ENCODE peak calls at places on chromosomes 13 and 19, in four cellular contexts. D, Q, S and T are unnamed samples. For H3K4me1 and H3K27me3, the result is how much of the 10 kb centered on the place peaks cover.

GRCh38 chr19:28582807-28583206 is 630.1 kb downstream of the UQCRFS1 start:
- DNase-seq in D (no peak), Q (no peak), S (no peak), T (no peak)

GRCh38 chr19:30406220-30406944 is 34.2 kb downstream of the ZNF536 start:
- DNase-seq in D (no peak), Q (no peak), S (no peak), T (no peak)

GRCh38 chr13:94988654-94989053 is 276.3 kb upstream of the SOX21 start:
- DNase-seq in D (no peak), Q (no peak), S (peak), T (no peak)

GRCh38 chr13:27968316-27969072 is 621 bp downstream of the CDX2 start:
- DNase-seq in D (no peak), Q (no peak), S (no peak), T (no peak)

GRCh38 chr19:7921302-7921954 is 1.3 kb downstream of the SNAPC2 start:
- DNase-seq in D (no peak), Q (no peak), S (no peak), T (no peak)

GRCh38 chr19:35207391-35207871 is 21.1 kb downstream of the FAM187B start:
- DNase-seq in D (no peak), Q (peak), S (no peak), T (peak)

GRCh38 chr19:49362048-49362925 is at the start of gene TEAD2:
- DNase-seq in D (peak), Q (peak), S (no peak), T (no peak)

GRCh38 chr19:10625003-10625761 is at the start of gene SLC44A2:
- DNase-seq in D (no peak), Q (no peak), S (peak), T (no peak)

GRCh38 chr19:3125900-3126524 is 9.8 kb upstream of the GNA15 start:
- DNase-seq in D (peak), Q (peak), S (peak), T (peak)

GRCh38 chr13:98143601-98144500 is 957 bp downstream of the FARP1 start:
- DNase-seq in D (no peak), Q (no peak), S (no peak), T (no peak)

GRCh38 chr19:5215431-5215830 is 125.2 kb downstream of the PTPRS start:
- DNase-seq in D (no peak), Q (no peak), S (no peak), T (no peak)

GRCh38 chr13:33931397-33931987 is 113.5 kb downstream of the RFC3 start:
- DNase-seq in D (no peak), Q (no peak), S (peak), T (no peak)

GRCh38 chr19:47032171-47032811 is 12.7 kb downstream of the NPAS1 start:
- DNase-seq in D (peak), Q (peak), S (peak), T (peak)

GRCh38 chr19:38003427-38004099 is 96.6 kb downstream of the SIPA1L3 start:
- DNase-seq in D (peak), Q (no peak), S (no peak), T (no peak)

GRCh38 chr13:54185785-54186184 is 1157.2 kb downstream of the OLFM4 start:
- DNase-seq in D (no peak), Q (no peak), S (no peak), T (no peak)

GRCh38 chr19:16940626-16941025 is 51.8 kb downstream of the F2RL3 start:
- DNase-seq in D (no peak), Q (no peak), S (no peak), T (no peak)

GRCh38 chr19:45804140-45804958 is 10.8 kb downstream of the RSPH6A start:
- DNase-seq in D (no peak), Q (no peak), S (no peak), T (no peak)

GRCh38 chr13:84651288-84651687 is 769.0 kb upstream of the SLITRK1 start:
- DNase-seq in D (no peak), Q (no peak), S (no peak), T (no peak)

GRCh38 chr19:1101337-1101698 is 2.5 kb upstream of the GPX4 start:
- DNase-seq in D (no peak), Q (no peak), S (no peak), T (no peak)

GRCh38 chr19:15663245-15663644 is 9.6 kb upstream of the CYP4F12 start:
- DNase-seq in D (no peak), Q (no peak), S (no peak), T (no peak)

GRCh38 chr13:101473458-101473857 is 21.0 kb downstream of the ITGBL1 start:
- DNase-seq in D (no peak), Q (no peak), S (no peak), T (no peak)

GRCh38 chr13:51066091-51066831 is 44.8 kb downstream of the C13orf42 start:
- DNase-seq in D (no peak), Q (no peak), S (no peak), T (no peak)

GRCh38 chr13:59566544-59566943 is 597.2 kb downstream of the DIAPH3 start:
- DNase-seq in D (no peak), Q (no peak), S (no peak), T (no peak)

GRCh38 chr13:59568306-59568705 is 595.4 kb downstream of the DIAPH3 start:
- DNase-seq in D (no peak), Q (no peak), S (no peak), T (no peak)

DNA sequence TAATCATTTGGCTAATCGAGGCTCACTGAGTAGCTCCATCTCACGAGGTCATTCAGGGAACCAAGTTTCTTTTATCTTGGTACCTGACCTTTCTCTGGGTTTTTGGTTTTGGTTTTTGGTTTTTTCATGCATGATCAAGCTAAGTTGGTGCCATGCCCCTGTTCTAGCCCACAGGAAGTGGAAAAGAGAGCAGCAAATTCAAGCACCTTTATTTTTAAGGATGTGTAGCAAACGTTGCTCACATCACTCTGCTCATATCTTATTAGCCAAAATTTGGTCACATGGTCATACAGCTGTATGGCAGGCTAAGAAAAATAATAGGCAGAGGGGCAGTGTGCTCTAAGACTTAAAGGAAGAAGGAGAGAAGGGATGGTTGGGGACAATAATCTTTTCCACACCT is 593.5 kb downstream of the DIAPH3 start:
- DNase-seq in D (no peak), Q (no peak), S (no peak), T (no peak)
- H3K4me3 ChIP-seq in D (no peak), Q (no peak), S (no peak), T (no peak)

DNA sequence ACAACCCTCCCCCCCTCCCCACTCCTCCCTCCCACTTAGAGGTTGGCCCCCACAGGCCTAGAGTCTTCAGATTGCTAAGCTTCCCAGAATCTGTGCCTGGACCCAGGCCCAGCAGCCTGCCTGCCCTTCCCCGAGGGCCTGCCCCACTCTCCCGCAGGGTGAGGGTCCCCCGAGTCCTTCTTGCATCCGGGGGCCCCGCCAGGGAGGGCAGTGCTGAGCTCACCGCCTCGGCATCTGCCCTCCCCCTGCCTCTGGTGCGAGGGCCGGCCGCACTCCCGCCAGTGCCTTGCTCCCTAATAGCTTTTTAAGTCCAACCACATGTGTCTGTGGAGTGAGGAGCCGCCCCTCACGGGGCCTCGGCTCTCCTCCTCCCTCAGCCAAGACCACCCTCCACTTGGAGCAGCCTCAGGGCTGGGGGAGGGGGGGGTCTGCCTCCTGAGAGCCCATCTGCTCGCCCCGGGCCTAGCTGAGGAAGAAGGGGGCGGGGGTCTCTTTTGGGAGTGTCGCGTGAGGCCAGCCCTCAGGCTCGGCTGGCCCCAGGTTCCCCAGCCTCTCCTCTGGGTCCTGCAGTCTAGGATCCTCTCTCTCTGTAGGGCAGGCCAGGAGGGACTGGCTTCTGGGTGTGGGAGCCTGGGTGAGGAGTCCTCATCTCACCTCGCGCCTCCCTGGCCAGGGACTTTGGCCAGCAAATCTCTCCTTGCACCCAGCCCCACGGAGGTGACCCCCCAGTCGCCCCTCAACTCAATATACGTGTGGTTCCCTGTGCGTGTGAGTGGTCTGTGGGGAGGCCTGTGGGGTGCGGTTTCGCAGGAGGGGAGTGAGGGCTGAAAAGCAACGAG is 47.2 kb downstream of the LYL1 start:
- DNase-seq in D (no peak), Q (no peak), S (no peak), T (no peak)
- H3K4me1 ChIP-seq in D (under half), Q (under half), S (half or more), T (under half)

DNA sequence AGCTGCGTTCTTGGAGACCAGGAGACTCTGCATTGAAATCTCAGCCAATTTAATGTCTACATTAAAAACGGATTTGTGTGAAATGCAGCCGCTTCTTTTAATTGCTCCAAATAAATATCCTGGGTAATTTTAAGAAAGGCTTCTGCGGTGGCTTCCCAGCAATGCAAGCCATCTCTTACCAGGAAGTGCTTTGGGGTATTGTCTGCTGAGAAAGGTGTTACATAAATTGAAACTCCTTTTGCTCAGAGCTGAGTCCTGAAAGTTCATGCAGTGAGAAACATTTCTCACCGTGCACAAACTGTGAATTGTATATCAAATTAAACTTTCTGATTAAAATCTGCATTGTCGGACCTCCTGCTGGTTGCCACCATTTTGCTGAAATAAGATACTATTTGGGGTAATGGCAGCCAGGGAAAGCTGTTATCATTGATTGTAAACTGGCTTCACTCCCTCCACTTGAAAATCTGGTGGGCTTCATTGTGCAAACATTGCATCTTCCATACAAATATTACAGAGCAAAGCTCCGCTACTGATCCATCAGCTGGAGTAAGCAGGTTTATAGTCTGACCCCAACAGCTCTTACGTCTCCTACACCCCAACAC is 59.5 kb downstream of the ZIC5 start:
- DNase-seq in D (no peak), Q (no peak), S (no peak), T (no peak)
- H3K27me3 ChIP-seq in D (under half), Q (under half), S (under half), T (under half)

DNA sequence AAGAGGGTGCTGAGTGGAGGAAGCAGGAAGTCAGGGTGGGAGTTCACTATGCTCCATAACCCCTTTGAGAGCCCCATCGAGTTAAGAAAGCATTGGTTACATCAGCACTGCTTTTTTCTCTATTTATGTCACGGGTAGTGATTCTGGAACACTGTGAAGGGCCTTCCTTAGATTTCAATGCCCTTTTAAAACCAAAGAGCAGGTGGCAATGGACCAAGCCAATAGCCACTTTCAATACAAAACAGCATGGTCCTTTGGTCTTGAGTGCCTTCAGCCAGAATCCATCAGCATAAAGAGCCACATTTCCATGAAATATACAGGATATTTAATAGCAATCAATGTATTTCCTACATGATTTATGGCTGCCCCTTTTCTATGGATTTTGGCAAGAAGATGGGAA is 169.8 kb downstream of the LACC1 start:
- DNase-seq in D (no peak), Q (no peak), S (no peak), T (no peak)
- H3K4me3 ChIP-seq in D (no peak), Q (no peak), S (no peak), T (no peak)

GRCh38 chr19:55680339-55681130 is 5.5 kb downstream of the EPN1 start:
- DNase-seq in D (no peak), Q (no peak), S (no peak), T (no peak)
- H3K4me1 ChIP-seq in D (under half), Q (under half), S (under half), T (under half)

GRCh38 chr19:13937479-13938360 is 497 bp downstream of the PODNL1 start:
- DNase-seq in D (no peak), Q (no peak), S (no peak), T (no peak)
- H3K27me3 ChIP-seq in D (under half), Q (under half), S (under half), T (under half)

GRCh38 chr13:37597477-37597876 is 1.1 kb downstream of the POSTN start:
- DNase-seq in D (no peak), Q (no peak), S (no peak), T (no peak)
- H3K4me3 ChIP-seq in D (no peak), Q (no peak), S (no peak), T (no peak)

GRCh38 chr13:38535271-38535670 is 151.6 kb upstream of the FREM2 start:
- DNase-seq in D (no peak), Q (no peak), S (no peak), T (no peak)

GRCh38 chr13:38537026-38537425 is 149.9 kb upstream of the FREM2 start:
- DNase-seq in D (no peak), Q (no peak), S (no peak), T (no peak)

GRCh38 chr13:38542601-38543000 is 144.3 kb upstream of the FREM2 start:
- DNase-seq in D (no peak), Q (no peak), S (no peak), T (no peak)

GRCh38 chr13:38539632-38540031 is 147.2 kb upstream of the FREM2 start:
- DNase-seq in D (no peak), Q (no peak), S (no peak), T (no peak)

GRCh38 chr13:38538412-38538811 is 148.5 kb upstream of the FREM2 start:
- DNase-seq in D (no peak), Q (no peak), S (no peak), T (no peak)
- H3K4me1 ChIP-seq in D (under half), Q (under half), S (under half), T (under half)